ENCODE peak calls at places on chromosomes 1 and 21, in nine cellular contexts. I is mesothelial cell of epicardium, K is cardiac fibroblast, X is suprapubic skin, F is astrocyte, E is WERI-Rb-1, D is heart left ventricle, Z is nephron progenitor cell, N is fibroblast of mammary gland. G is an unnamed sample.

GRCh38 chr1:176790771-176791170 is 327.8 kb downstream of the PAPPA2 start:
- DNase-seq in I (no peak), K (no peak), X (no peak), F (no peak), E (no peak), D (no peak), Z (no peak), N (no peak), G (no peak)

GRCh38 chr1:19011832-19012231 is 55.4 kb upstream of the IFFO2 start:
- DNase-seq in I (no peak), K (no peak), X (no peak), F (no peak), E (no peak), D (no peak), Z (no peak), N (no peak), G (no peak)

GRCh38 chr1:215599418-215599817 is 32.3 kb downstream of the KCTD3 start:
- DNase-seq in I (no peak), K (peak; percentile 63), X (no peak), F (peak; percentile 70), E (no peak), D (no peak), Z (no peak), N (peak; percentile 51), G (no peak)

GRCh38 chr1:80250573-80251168 is 1244.1 kb upstream of the ADGRL4 start:
- DNase-seq in I (no peak), K (no peak), X (no peak), F (no peak), E (no peak), D (no peak), Z (no peak), N (peak; percentile 2), G (no peak)

GRCh38 chr1:44926311-44926781 is 60.0 kb downstream of the EIF2B3 start:
- DNase-seq in I (no peak), K (peak; percentile 16), X (no peak), F (peak; percentile 78), E (no peak), D (no peak), Z (no peak), N (peak; percentile 78), G (no peak)

GRCh38 chr1:182092336-182092735 is 30.8 kb upstream of the ZNF648 start:
- DNase-seq in I (no peak), K (peak; percentile 19), X (no peak), F (peak; percentile 78), E (no peak), D (no peak), Z (no peak), N (no peak), G (no peak)

GRCh38 chr21:38721983-38722382 is 83.7 kb upstream of the ETS2 start:
- DNase-seq in I (no peak), K (peak; percentile 41), X (no peak), F (peak; percentile 6), E (no peak), D (no peak), Z (no peak), N (peak; percentile 14), G (no peak)

GRCh38 chr1:8055973-8056372 is 29.9 kb upstream of the ERRFI1 start:
- DNase-seq in I (no peak), K (peak; percentile 69), X (no peak), F (peak; percentile 88), E (no peak), D (no peak), Z (no peak), N (peak; percentile 89), G (no peak)

GRCh38 chr21:36395353-36396111 is 10.3 kb downstream of the CHAF1B start:
- DNase-seq in I (no peak), K (no peak), X (no peak), F (no peak), E (peak; percentile 97), D (no peak), Z (no peak), N (no peak), G (no peak)

GRCh38 chr1:2457444-2457843 is 18.6 kb upstream of the PLCH2 start:
- DNase-seq in I (no peak), K (no peak), X (no peak), F (no peak), E (no peak), D (no peak), Z (no peak), N (no peak), G (no peak)

GRCh38 chr1:2460996-2461751 is 14.9 kb upstream of the PLCH2 start:
- DNase-seq in I (no peak), K (no peak), X (no peak), F (no peak), E (no peak), D (no peak), Z (no peak), N (no peak), G (no peak)

GRCh38 chr1:2460203-2460602 is 15.9 kb upstream of the PLCH2 start:
- DNase-seq in I (no peak), K (no peak), X (no peak), F (no peak), E (peak; percentile 56), D (no peak), Z (no peak), N (no peak), G (no peak)

GRCh38 chr1:2462819-2463218 is 13.3 kb upstream of the PLCH2 start:
- DNase-seq in I (no peak), K (no peak), X (no peak), F (no peak), E (no peak), D (no peak), Z (no peak), N (no peak), G (no peak)

DNA sequence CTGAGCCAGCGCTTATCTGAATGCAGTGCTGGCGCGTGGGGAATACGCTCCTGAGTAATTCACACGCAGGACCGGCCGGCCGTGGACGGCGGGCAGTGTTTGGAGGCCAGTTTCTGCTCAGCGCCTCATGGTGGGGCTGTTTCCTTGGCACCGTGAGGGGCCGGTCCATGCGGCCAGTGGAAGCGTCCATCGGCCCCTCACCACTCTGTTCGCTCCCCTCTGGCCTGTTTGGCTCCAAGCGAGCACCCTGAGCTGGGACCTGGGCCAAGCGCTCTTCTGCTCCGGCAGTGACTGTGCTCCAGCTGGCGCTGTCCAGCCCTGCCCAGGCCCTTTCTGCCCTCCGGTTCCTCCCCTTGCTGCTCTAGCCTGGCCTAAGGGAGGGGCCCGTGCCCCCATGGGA is 16.3 kb upstream of the PLCH2 start:
- DNase-seq in I (no peak), K (peak; percentile 70), X (no peak), F (peak; percentile 12), E (peak; percentile 57), D (peak; percentile 53), Z (no peak), N (peak; percentile 60), G (no peak)
- TF ChIP-seq CTCF in I (no peak), K (no peak), X (no peak), F (peak; percentile 8), E (peak; percentile 79), D (no peak), Z (no peak), N (peak; percentile 27), G (no peak)

GRCh38 chr1:110089561-110090275 is 19.2 kb upstream of the ALX3 start:
- DNase-seq in I (no peak), K (no peak), X (no peak), F (no peak), E (no peak), D (no peak), Z (no peak), N (no peak), G (no peak)

GRCh38 chr1:110086959-110087358 is 16.5 kb upstream of the ALX3 start:
- DNase-seq in I (no peak), K (no peak), X (no peak), F (no peak), E (no peak), D (no peak), Z (no peak), N (no peak), G (no peak)

GRCh38 chr1:110085666-110086065 is 15.2 kb upstream of the ALX3 start:
- DNase-seq in I (no peak), K (no peak), X (no peak), F (no peak), E (no peak), D (no peak), Z (no peak), N (no peak), G (no peak)

GRCh38 chr1:110088739-110089316 is 18.4 kb upstream of the ALX3 start:
- DNase-seq in I (no peak), K (no peak), X (no peak), F (no peak), E (no peak), D (no peak), Z (no peak), N (no peak), G (no peak)

GRCh38 chr1:110087812-110088738 is 17.6 kb upstream of the ALX3 start:
- DNase-seq in I (peak; percentile 53), K (peak; percentile 68), X (no peak), F (peak; percentile 11), E (peak; percentile 78), D (peak; percentile 40), Z (peak; percentile 64), N (peak; percentile 54), G (peak; percentile 77)
- TF ChIP-seq CTCF in I (peak; percentile 80), K (peak; percentile 71), X (peak; percentile 75), F (peak; percentile 65), E (peak; percentile 68), D (peak; percentile 80), Z (peak; percentile 63), N (peak; percentile 76), G (peak; percentile 76)

DNA sequence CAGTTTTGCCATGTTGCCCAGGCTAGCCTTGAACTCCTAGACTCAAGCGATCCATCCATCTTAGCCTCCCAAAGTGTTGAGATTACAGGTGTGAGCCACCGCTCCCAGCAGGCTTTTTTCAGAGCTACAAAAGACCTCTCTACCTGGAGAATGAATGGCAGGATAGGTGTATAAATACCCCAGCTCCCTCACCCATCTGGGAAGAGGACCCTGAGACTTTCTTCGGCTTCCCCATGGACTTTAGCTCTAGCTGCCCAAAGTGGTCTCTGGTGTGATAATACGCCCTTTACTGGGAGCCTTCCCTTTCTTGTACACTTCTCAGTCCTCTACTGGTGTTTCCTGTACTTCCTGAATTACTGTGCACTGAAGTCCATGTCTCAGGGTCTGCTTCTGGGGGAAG is 60.6 kb downstream of the PTP4A2 start:
- DNase-seq in I (no peak), K (no peak), X (no peak), F (no peak), E (no peak), D (no peak), Z (no peak), N (no peak), G (no peak)
- TF ChIP-seq CTCF in I (no peak), K (no peak), X (no peak), F (no peak), E (no peak), D (no peak), Z (no peak), N (no peak), G (no peak)

DNA sequence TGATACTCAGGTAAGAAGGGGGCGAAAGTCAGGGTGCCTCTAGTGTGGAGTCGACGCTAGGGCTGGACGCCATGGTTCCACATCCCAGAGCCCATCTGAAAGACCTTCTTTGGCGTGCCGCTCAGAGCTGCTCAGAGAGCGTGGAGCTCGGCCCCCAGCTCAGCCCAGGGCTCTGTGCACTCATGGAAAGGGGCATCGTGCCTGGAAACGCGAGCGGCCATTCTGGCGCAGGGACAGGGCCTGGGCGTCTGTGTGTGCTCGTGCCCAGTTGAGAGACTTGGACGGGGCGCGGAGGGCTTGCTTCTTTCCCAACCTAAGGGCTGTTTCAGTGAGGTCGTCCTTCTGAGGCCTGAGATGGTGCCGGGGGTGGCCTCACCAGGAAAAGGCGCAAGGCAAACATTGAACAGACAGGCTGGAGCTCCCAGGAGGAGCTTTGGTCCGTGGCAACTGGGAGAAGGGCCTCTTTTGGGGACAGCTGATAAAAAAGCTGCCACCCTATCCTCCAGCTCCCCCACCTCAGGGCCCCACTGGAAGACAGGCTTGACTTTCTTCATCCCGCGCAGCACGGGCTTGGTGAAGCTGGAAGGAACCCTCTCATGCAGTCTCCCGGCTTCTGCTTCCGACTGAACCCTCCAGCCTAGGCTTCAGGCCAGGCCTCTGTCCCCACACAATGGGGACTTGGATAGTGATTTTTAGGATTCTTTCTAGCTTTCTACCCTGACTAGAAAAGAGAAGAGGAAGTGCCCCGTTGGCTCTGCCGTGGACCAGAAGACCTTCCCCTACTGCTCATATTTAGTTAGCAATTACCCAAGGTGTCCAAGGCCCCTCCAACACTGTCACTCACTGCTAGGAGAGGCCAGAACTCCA is 77.1 kb downstream of the CD58 start:
- DNase-seq in I (no peak), K (no peak), X (no peak), F (no peak), E (no peak), D (no peak), Z (no peak), N (no peak), G (no peak)
- TF ChIP-seq CTCF in I (no peak), K (no peak), X (no peak), F (no peak), E (no peak), D (no peak), Z (no peak), N (no peak), G (no peak)